ENCODE peak calls at places on chromosomes 11 and 22, in six cellular contexts. K, B, O, D, T and P are unnamed samples.

GRCh38 chr11:46377266-46377665 is 4.2 kb upstream of the MDK start:
- DNase-seq in K (no peak), B (no peak), O (no peak), D (no peak), T (no peak), P (no peak)

GRCh38 chr11:77547863-77548551 is 41.7 kb upstream of the AQP11 start:
- DNase-seq in K (peak; percentile 87), B (peak; percentile 75), O (peak; percentile 10), D (peak; percentile 10), T (no peak), P (no peak)

GRCh38 chr11:47981667-47982404 is 1.5 kb downstream of the PTPRJ start:
- DNase-seq in K (no peak), B (no peak), O (no peak), D (no peak), T (no peak), P (no peak)

GRCh38 chr11:35785287-35786167 is 123.0 kb downstream of the TRIM44 start:
- DNase-seq in K (no peak), B (no peak), O (no peak), D (no peak), T (no peak), P (no peak)

GRCh38 chr11:64971421-64972233 is at the start of gene MAJIN:
- DNase-seq in K (peak; percentile 84), B (no peak), O (no peak), D (no peak), T (peak; percentile 29), P (peak; percentile 27)

GRCh38 chr11:121931748-121932352 is 184.2 kb downstream of the BLID start:
- DNase-seq in K (no peak), B (no peak), O (no peak), D (no peak), T (no peak), P (no peak)

GRCh38 chr11:62666259-62666926 is 1.3 kb downstream of the CSKMT start:
- DNase-seq in K (no peak), B (no peak), O (no peak), D (no peak), T (no peak), P (no peak)

GRCh38 chr11:19380375-19380774 is 139.6 kb upstream of the E2F8 start:
- DNase-seq in K (no peak), B (peak; percentile 2), O (no peak), D (peak; percentile 78), T (no peak), P (no peak)

GRCh38 chr22:35949243-35949642 is 79.4 kb downstream of the RBFOX2 start:
- DNase-seq in K (no peak), B (no peak), O (no peak), D (no peak), T (no peak), P (no peak)

GRCh38 chr11:64571410-64572091 is 19.5 kb upstream of the SLC22A12 start:
- DNase-seq in K (peak; percentile 67), B (no peak), O (no peak), D (peak; percentile 67), T (no peak), P (no peak)

GRCh38 chr22:37566903-37567798 is 6.9 kb downstream of the CDC42EP1 start:
- DNase-seq in K (peak; percentile 76), B (peak; percentile 46), O (peak; percentile 25), D (peak; percentile 72), T (peak; percentile 44), P (no peak)

GRCh38 chr22:43385770-43386641 is 25.8 kb upstream of the MPPED1 start:
- DNase-seq in K (peak; percentile 78), B (peak; percentile 73), O (peak; percentile 57), D (peak; percentile 20), T (peak; percentile 29), P (peak; percentile 13)

GRCh38 chr22:47919893-47920292 is 1157.4 kb downstream of the TBC1D22A start:
- DNase-seq in K (no peak), B (no peak), O (no peak), D (no peak), T (no peak), P (no peak)

GRCh38 chr11:128201801-128202200 is 385.6 kb downstream of the ETS1 start:
- DNase-seq in K (no peak), B (no peak), O (no peak), D (no peak), T (no peak), P (no peak)

GRCh38 chr11:107924306-107924705 is 3.9 kb upstream of the RAB39A start:
- DNase-seq in K (no peak), B (no peak), O (no peak), D (no peak), T (no peak), P (no peak)

GRCh38 chr11:96361778-96362177 is 18.8 kb upstream of the MAML2 start:
- DNase-seq in K (no peak), B (no peak), O (no peak), D (no peak), T (no peak), P (no peak)